ENCODE peak calls at places on chromosomes 3 and 15, in seven cellular contexts. S is naive thymus-derived CD8-positive, alpha-beta T cell; B is activated T-helper 1 cell treated with anti-CD3 and anti-CD28 coated beads, Interleukin-2, amount 50 U/mL, for 16 hours; D is ELR; U is RPMI8226; Z is retina; R is T-cell. H is an unnamed sample.

GRCh38 chr3:47455806-47456452 is 19.8 kb downstream of the SCAP start:
- DNase-seq in S (no peak), B (no peak), D (no peak), U (no peak), Z (no peak), R (no peak), H (no peak)

GRCh38 chr3:44890258-44890657 is 15.8 kb downstream of the TGM4 start:
- DNase-seq in S (no peak), B (no peak), D (no peak), U (no peak), Z (no peak), R (no peak), H (no peak)

GRCh38 chr15:33448151-33448550 is 137.4 kb downstream of the RYR3 start:
- DNase-seq in S (no peak), B (no peak), D (no peak), U (no peak), Z (no peak), R (no peak), H (no peak)

GRCh38 chr3:45551214-45552010 is 43.1 kb upstream of the LIMD1 start:
- DNase-seq in S (no peak), B (no peak), D (peak; percentile 98), U (no peak), Z (no peak), R (no peak), H (no peak)

GRCh38 chr15:47602124-47602523 is 115.2 kb upstream of the SEMA6D start:
- DNase-seq in S (no peak), B (no peak), D (no peak), U (no peak), Z (no peak), R (no peak), H (no peak)

GRCh38 chr3:12796171-12797123 is at the start of gene CAND2:
- DNase-seq in S (peak; percentile 12), B (peak; percentile 11), D (peak; percentile 52), U (peak; percentile 43), Z (peak; percentile 90), R (peak; percentile 28), H (peak; percentile 33)

GRCh38 chr3:41794748-41795589 is 166.9 kb downstream of the ULK4 start:
- DNase-seq in S (no peak), B (no peak), D (no peak), U (no peak), Z (no peak), R (no peak), H (no peak)

GRCh38 chr15:43517354-43518072 is at the start of gene MAP1A:
- DNase-seq in S (no peak), B (no peak), D (peak; percentile 40), U (no peak), Z (peak; percentile 86), R (no peak), H (no peak)

GRCh38 chr3:139107424-139108252 is 62.9 kb upstream of the PRR23C start:
- DNase-seq in S (no peak), B (no peak), D (no peak), U (no peak), Z (no peak), R (no peak), H (no peak)

GRCh38 chr3:120438971-120439370 is 11.8 kb downstream of the FSTL1 start:
- DNase-seq in S (no peak), B (no peak), D (peak; percentile 57), U (no peak), Z (no peak), R (no peak), H (no peak)

GRCh38 chr15:63187589-63188226 is 1.7 kb upstream of the RAB8B start:
- DNase-seq in S (no peak), B (no peak), D (peak; percentile 29), U (no peak), Z (peak; percentile 2), R (no peak), H (no peak)

GRCh38 chr3:130291148-130291547 is 54.3 kb upstream of the COL6A5 start:
- DNase-seq in S (no peak), B (no peak), D (no peak), U (no peak), Z (no peak), R (no peak), H (no peak)

GRCh38 chr3:195140816-195141793 is 129.9 kb downstream of the XXYLT1 start:
- DNase-seq in S (no peak), B (no peak), D (no peak), U (no peak), Z (no peak), R (no peak), H (no peak)

GRCh38 chr3:156483426-156483825 is 71.5 kb downstream of the SSR3 start:
- DNase-seq in S (no peak), B (no peak), D (peak; percentile 93), U (peak; percentile 86), Z (no peak), R (no peak), H (peak; percentile 41)

GRCh38 chr3:102053375-102053989 is 204.2 kb downstream of the NFKBIZ start:
- DNase-seq in S (no peak), B (no peak), D (peak; percentile 82), U (no peak), Z (no peak), R (no peak), H (no peak)

GRCh38 chr15:85764304-85764633 is 30.5 kb downstream of the KLHL25 start:
- DNase-seq in S (no peak), B (no peak), D (no peak), U (no peak), Z (no peak), R (no peak), H (no peak)

GRCh38 chr15:29570931-29571727 is 251.1 kb downstream of the TJP1 start:
- DNase-seq in S (no peak), B (no peak), D (no peak), U (peak; percentile 17), Z (peak; percentile 86), R (no peak), H (no peak)

GRCh38 chr15:67253517-67254237 is 784 bp downstream of the AAGAB start:
- DNase-seq in S (no peak), B (no peak), D (peak; percentile 43), U (peak; percentile 12), Z (no peak), R (no peak), H (peak; percentile 5)

GRCh38 chr3:17841190-17841828 is 98.9 kb upstream of the TBC1D5 start:
- DNase-seq in S (peak; percentile 68), B (peak; percentile 49), D (peak; percentile 68), U (peak; percentile 71), Z (peak; percentile 87), R (peak; percentile 54), H (peak; percentile 36)

GRCh38 chr3:99895106-99895705 is 77.5 kb downstream of the CMSS1 start:
- DNase-seq in S (no peak), B (no peak), D (peak; percentile 51), U (no peak), Z (no peak), R (no peak), H (no peak)

GRCh38 chr15:73941871-73942635 is 15.8 kb downstream of the LOXL1 start:
- DNase-seq in S (no peak), B (no peak), D (no peak), U (peak; percentile 81), Z (no peak), R (no peak), H (no peak)

GRCh38 chr3:101676765-101677435 is at the start of gene ZBTB11:
- DNase-seq in S (peak; percentile 100), B (peak; percentile 99), D (peak; percentile 100), U (peak; percentile 99), Z (peak; percentile 97), R (peak; percentile 99), H (peak; percentile 99)

GRCh38 chr3:126100216-126100615 is 16.3 kb upstream of the SLC41A3 start:
- DNase-seq in S (no peak), B (no peak), D (no peak), U (no peak), Z (no peak), R (no peak), H (no peak)

GRCh38 chr3:109930592-109930991 is 593.2 kb upstream of the DPPA4 start:
- DNase-seq in S (no peak), B (no peak), D (peak; percentile 42), U (no peak), Z (no peak), R (no peak), H (no peak)

GRCh38 chr3:126621627-126622345 is 33.1 kb downstream of the TXNRD3 start:
- DNase-seq in S (no peak), B (no peak), D (peak; percentile 88), U (no peak), Z (no peak), R (no peak), H (no peak)

GRCh38 chr15:89112341-89112971 is 24.2 kb downstream of the ABHD2 start:
- DNase-seq in S (no peak), B (no peak), D (peak; percentile 57), U (peak; percentile 83), Z (no peak), R (no peak), H (no peak)

GRCh38 chr3:141444586-141445285 is 42.1 kb upstream of the RASA2 start:
- DNase-seq in S (no peak), B (no peak), D (no peak), U (no peak), Z (no peak), R (no peak), H (no peak)

H was measured in central memory CD4-positive, alpha-beta T cell.